ENCODE peak calls at places on chromosomes 5 and 9, in six cellular contexts. U is H9, X is neuronal stem cell, L is IMR-90, Y is H1, N is mesenchymal stem cell. A is an unnamed sample.

GRCh38 chr5:175746851-175747250 is 89.0 kb downstream of the HRH2 start:
- DNase-seq in U (peak), X (peak), L (peak), Y (no peak), N (peak), A (no peak)

GRCh38 chr9:27377811-27378345 is 80.9 kb upstream of the EQTN start:
- DNase-seq in U (no peak), X (no peak), L (no peak), Y (no peak), N (no peak), A (no peak)

GRCh38 chr9:93451762-93452709 is 551 bp downstream of the FAM120A start:
- DNase-seq in U (peak), X (peak), L (peak), Y (no peak), N (peak), A (peak)

GRCh38 chr5:91382530-91383026 is 539 bp downstream of the ARRDC3 start:
- DNase-seq in U (no peak), X (peak), L (peak), Y (no peak), N (peak), A (peak)

GRCh38 chr9:123727332-123727731 is 202.6 kb downstream of the DENND1A start:
- DNase-seq in U (no peak), X (no peak), L (peak), Y (no peak), N (peak), A (no peak)

GRCh38 chr5:82295144-82295543 is 17.0 kb upstream of the RPS23 start:
- DNase-seq in U (no peak), X (no peak), L (peak), Y (no peak), N (no peak), A (no peak)

GRCh38 chr5:139051392-139051791 is 146.8 kb downstream of the SIL1 start:
- DNase-seq in U (no peak), X (no peak), L (no peak), Y (no peak), N (no peak), A (no peak)

GRCh38 chr5:38060354-38060753 is 198.0 kb upstream of the EGFLAM start:
- DNase-seq in U (no peak), X (no peak), L (peak), Y (no peak), N (peak), A (no peak)

GRCh38 chr9:110978516-110978915 is 59.8 kb downstream of the LPAR1 start:
- DNase-seq in U (no peak), X (no peak), L (no peak), Y (no peak), N (no peak), A (no peak)

GRCh38 chr5:68433921-68434879 is 218.6 kb downstream of the PIK3R1 start:
- DNase-seq in U (peak), X (no peak), L (peak), Y (peak), N (peak), A (peak)

GRCh38 chr5:55896663-55897062 is 45.5 kb downstream of the IL31RA start:
- DNase-seq in U (no peak), X (no peak), L (no peak), Y (no peak), N (no peak), A (no peak)

GRCh38 chr9:137447722-137448568 is 6.8 kb upstream of the ENTPD8 start:
- DNase-seq in U (no peak), X (no peak), L (no peak), Y (no peak), N (no peak), A (no peak)

GRCh38 chr9:80157561-80157983 is 585.8 kb downstream of the TLE4 start:
- DNase-seq in U (no peak), X (no peak), L (peak), Y (no peak), N (peak), A (no peak)

GRCh38 chr9:33049680-33050361 is 24.7 kb downstream of the DNAJA1 start:
- DNase-seq in U (no peak), X (no peak), L (no peak), Y (no peak), N (no peak), A (no peak)

GRCh38 chr5:147835386-147835798 is 3.9 kb upstream of the SPINK1 start:
- DNase-seq in U (no peak), X (no peak), L (no peak), Y (no peak), N (peak), A (peak)

GRCh38 chr5:1323803-1324173 is 21.1 kb downstream of the CLPTM1L start:
- DNase-seq in U (peak), X (no peak), L (no peak), Y (no peak), N (no peak), A (no peak)

GRCh38 chr5:135271533-135272310 is 127.3 kb downstream of the MACROH2A1 start:
- DNase-seq in U (no peak), X (no peak), L (peak), Y (no peak), N (peak), A (no peak)

GRCh38 chr9:96612105-96612965 is 7.3 kb downstream of the CDC14B start:
- DNase-seq in U (no peak), X (peak), L (peak), Y (no peak), N (peak), A (no peak)

GRCh38 chr9:21761309-21761901 is 41.0 kb upstream of the MTAP start:
- DNase-seq in U (no peak), X (no peak), L (no peak), Y (no peak), N (no peak), A (no peak)

GRCh38 chr5:129481161-129481560 is 21.1 kb downstream of the ADAMTS19 start:
- DNase-seq in U (no peak), X (no peak), L (no peak), Y (no peak), N (no peak), A (no peak)

GRCh38 chr5:67496051-67496450 is 299.5 kb upstream of the CD180 start:
- DNase-seq in U (no peak), X (no peak), L (no peak), Y (no peak), N (no peak), A (no peak)

GRCh38 chr5:116930628-116931027 is 356.0 kb upstream of the SEMA6A start:
- DNase-seq in U (no peak), X (no peak), L (no peak), Y (no peak), N (no peak), A (no peak)

GRCh38 chr9:77575785-77576184 is 72.3 kb downstream of the GNA14 start:
- DNase-seq in U (no peak), X (peak), L (peak), Y (no peak), N (peak), A (no peak)

GRCh38 chr9:14517154-14517906 is 175.9 kb downstream of the ZDHHC21 start:
- DNase-seq in U (no peak), X (no peak), L (no peak), Y (no peak), N (no peak), A (no peak)

GRCh38 chr5:172881691-172882370 is 47.8 kb downstream of the ERGIC1 start:
- DNase-seq in U (no peak), X (no peak), L (peak), Y (no peak), N (peak), A (peak)

GRCh38 chr5:128857061-128857677 is 108.1 kb upstream of the SLC27A6 start:
- DNase-seq in U (no peak), X (no peak), L (no peak), Y (no peak), N (no peak), A (no peak)

GRCh38 chr5:116766470-116766947 is 191.9 kb upstream of the SEMA6A start:
- DNase-seq in U (no peak), X (no peak), L (no peak), Y (no peak), N (peak), A (peak)

GRCh38 chr5:168600409-168600808 is 21.2 kb upstream of the PANK3 start:
- DNase-seq in U (peak), X (no peak), L (no peak), Y (no peak), N (no peak), A (no peak)

GRCh38 chr9:131146186-131146585 is 20.8 kb downstream of the NUP214 start:
- DNase-seq in U (no peak), X (no peak), L (no peak), Y (no peak), N (no peak), A (no peak)

GRCh38 chr5:124976086-124976485 is 229.6 kb upstream of the ZNF608 start:
- DNase-seq in U (no peak), X (no peak), L (no peak), Y (no peak), N (no peak), A (no peak)
- H4K91ac ChIP-seq in U (no peak), X (no peak), L (no peak), Y (no peak), N (no peak), A (no peak)

GRCh38 chr5:103562084-103562452 is 521 bp downstream of the NUDT12 start:
- DNase-seq in U (no peak), X (peak), L (no peak), Y (no peak), N (no peak), A (no peak)
- H4K8ac ChIP-seq in U (no peak), X (no peak), L (peak), Y (peak), N (peak), A (peak)

DNA sequence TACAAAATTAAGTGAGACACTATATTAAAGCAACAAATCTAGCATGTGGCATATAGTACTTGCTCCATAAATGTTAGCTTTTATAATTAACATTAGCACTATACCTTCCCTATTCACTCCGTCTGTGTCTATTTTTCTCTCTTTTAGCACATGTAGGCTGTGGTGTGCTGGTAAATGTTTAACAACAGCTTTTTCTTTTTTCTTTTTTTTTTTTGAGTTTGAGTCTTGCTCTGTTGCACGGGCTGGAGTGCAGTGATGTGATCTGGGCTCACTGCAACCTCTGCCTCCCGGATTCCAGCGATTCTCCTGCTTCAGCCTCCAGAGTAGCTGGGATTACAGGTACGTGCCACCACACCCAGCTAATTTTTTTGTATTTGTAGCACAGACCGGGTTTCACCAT is 62.1 kb downstream of the SPRY4 start:
- DNase-seq in U (no peak), X (no peak), L (no peak), Y (no peak), N (no peak), A (no peak)
- H2AFZ ChIP-seq in U (no peak), X (no peak), L (no peak), Y (no peak), N (no peak), A (no peak)

DNA sequence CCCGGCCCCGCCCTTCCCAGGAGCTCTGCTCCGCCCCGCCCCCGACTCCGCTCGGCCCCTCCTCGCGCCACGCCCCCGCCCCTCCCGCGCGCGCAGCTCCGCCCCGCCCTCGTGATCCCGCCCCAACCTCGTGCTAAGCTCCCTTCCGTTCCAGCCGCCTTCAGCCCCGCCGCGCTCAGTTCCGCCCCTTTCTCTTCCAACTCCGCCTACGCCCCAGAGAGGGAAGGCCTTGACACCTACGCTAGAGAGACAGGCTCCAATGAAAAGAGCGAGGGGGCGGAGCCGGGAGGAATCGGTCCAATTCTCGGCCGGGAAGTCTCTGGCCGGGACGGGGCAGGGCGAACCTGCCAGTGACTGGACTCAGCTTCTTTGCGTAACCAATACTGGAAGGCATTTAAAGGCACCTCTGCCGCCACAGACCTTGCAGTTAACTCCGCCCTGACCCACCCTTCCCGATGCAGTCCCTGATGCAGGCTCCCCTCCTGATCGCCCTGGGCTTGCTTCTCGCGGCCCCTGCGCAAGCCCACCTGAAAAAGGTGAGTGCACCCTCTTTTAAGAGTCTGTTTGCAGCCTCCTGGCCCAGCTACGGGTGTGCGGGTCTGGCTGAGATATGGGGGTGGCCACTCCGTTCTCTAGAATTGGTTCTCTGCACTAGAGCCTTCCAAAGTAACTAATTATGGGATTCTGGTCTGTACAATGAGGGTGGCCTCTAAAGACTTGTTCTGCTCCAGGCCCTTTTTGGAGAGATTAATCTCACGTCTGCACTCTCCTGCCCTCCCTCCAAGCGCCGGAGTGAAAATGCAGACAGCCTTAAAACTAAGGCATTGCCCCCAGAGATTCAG is at the start of gene GM2A:
- DNase-seq in U (peak), X (peak), L (peak), Y (peak), N (peak), A (peak)
- H4K91ac ChIP-seq in U (no peak), X (no peak), L (no peak), Y (no peak), N (no peak), A (peak)